ENCODE peak calls at places on chromosome 6, in eight cellular contexts. G is AG04450, A is brain microvascular endothelial cell, I is heart left ventricle, B is epithelial cell of esophagus, J is sigmoid colon, R is WERI-Rb-1, X is lower leg skin. F is an unnamed sample.

GRCh38 chr6:15505463-15505918 is 157.3 kb downstream of the DTNBP1 start:
- DNase-seq in G (no peak), A (no peak), R (no peak), X (peak), B (no peak), J (peak), I (no peak), F (no peak)

GRCh38 chr6:25172819-25173218 is 106.4 kb upstream of the CARMIL1 start:
- DNase-seq in J (no peak), G (peak), X (no peak), A (peak), B (peak), R (no peak), I (no peak), F (peak)

GRCh38 chr6:138467901-138468300 is 31.4 kb downstream of the NHSL1 start:
- DNase-seq in X (no peak), J (no peak), G (no peak), I (no peak), A (peak), B (peak), R (no peak), F (no peak)

GRCh38 chr6:83153958-83154357 is 39.1 kb downstream of the PGM3 start:
- DNase-seq in R (no peak), B (no peak), X (no peak), G (no peak), A (no peak), J (no peak), I (no peak), F (no peak)

GRCh38 chr6:51644426-51644825 is 443.0 kb downstream of the PKHD1 start:
- DNase-seq in J (no peak), I (no peak), B (peak), G (no peak), X (no peak), R (no peak), A (no peak), F (no peak)

GRCh38 chr6:36383608-36384007 is 3.9 kb downstream of the ETV7 start:
- DNase-seq in X (no peak), G (no peak), I (no peak), B (peak), R (no peak), A (no peak), J (peak), F (no peak)

GRCh38 chr6:6688951-6689350 is 100.4 kb downstream of the LY86 start:
- DNase-seq in R (no peak), X (peak), I (no peak), G (no peak), J (no peak), A (no peak), B (no peak), F (no peak)

GRCh38 chr6:3222506-3223038 is 4.9 kb downstream of the TUBB2B start:
- DNase-seq in B (no peak), R (no peak), G (no peak), I (no peak), J (no peak), X (peak), A (no peak), F (no peak)

GRCh38 chr6:163679012-163679660 is 264.6 kb downstream of the QKI start:
- DNase-seq in A (no peak), R (no peak), G (no peak), B (no peak), I (no peak), X (no peak), J (no peak), F (no peak)

GRCh38 chr6:3777695-3778461 is 26.4 kb upstream of the PXDC1 start:
- DNase-seq in B (peak), X (peak), J (no peak), G (no peak), R (no peak), I (no peak), A (no peak), F (no peak)

GRCh38 chr6:56440551-56440981 is 193.2 kb upstream of the COL21A1 start:
- DNase-seq in J (no peak), A (no peak), I (no peak), G (no peak), R (no peak), X (no peak), B (peak), F (no peak)

GRCh38 chr6:30819287-30819917 is 64.9 kb upstream of the DDR1 start:
- DNase-seq in X (no peak), A (no peak), I (no peak), G (no peak), J (no peak), R (no peak), B (peak), F (no peak)

GRCh38 chr6:44452725-44453124 is 65.2 kb downstream of the CDC5L start:
- DNase-seq in A (peak), I (no peak), R (no peak), B (peak), X (no peak), G (peak), J (no peak), F (peak)

GRCh38 chr6:33991610-33992009 is 154.3 kb downstream of the GRM4 start:
- DNase-seq in X (peak), B (no peak), R (no peak), G (no peak), A (no peak), J (no peak), I (no peak), F (no peak)

GRCh38 chr6:56649782-56650181 is 7.1 kb upstream of the DST start:
- DNase-seq in G (no peak), X (no peak), B (peak), J (no peak), R (no peak), A (peak), I (no peak), F (peak)

GRCh38 chr6:156963712-156964700 is 186.8 kb downstream of the ARID1B start:
- DNase-seq in B (peak), R (no peak), G (no peak), J (no peak), A (peak), I (no peak), X (no peak), F (peak)

GRCh38 chr6:98828210-98828798 is 6.1 kb upstream of the POU3F2 start:
- DNase-seq in X (no peak), J (no peak), G (no peak), B (no peak), A (no peak), I (no peak), R (no peak), F (no peak)

GRCh38 chr6:25476126-25476525 is 175.9 kb upstream of the SCGN start:
- DNase-seq in X (no peak), I (no peak), R (no peak), J (no peak), B (peak), G (no peak), A (peak), F (no peak)

GRCh38 chr6:127190552-127190951 is 72.1 kb downstream of the RSPO3 start:
- DNase-seq in I (no peak), G (no peak), A (peak), X (no peak), R (no peak), B (peak), J (no peak), F (peak)

GRCh38 chr6:108921547-108922331 is 73.5 kb downstream of the ARMC2 start:
- DNase-seq in A (no peak), X (no peak), I (no peak), G (no peak), J (peak), B (peak), R (no peak), F (peak)

GRCh38 chr6:22411408-22412105 is 114.7 kb upstream of the PRL start:
- DNase-seq in I (no peak), R (no peak), G (no peak), J (no peak), X (no peak), A (no peak), B (no peak), F (peak)

GRCh38 chr6:118320652-118321051 is 227.4 kb upstream of the PLN start:
- DNase-seq in I (no peak), X (no peak), B (no peak), J (no peak), G (no peak), R (no peak), A (no peak), F (peak)

GRCh38 chr6:113122060-113122459 is 735.1 kb upstream of the MARCKS start:
- DNase-seq in B (peak), A (peak), X (no peak), I (peak), G (no peak), J (no peak), R (no peak), F (peak)

DNA sequence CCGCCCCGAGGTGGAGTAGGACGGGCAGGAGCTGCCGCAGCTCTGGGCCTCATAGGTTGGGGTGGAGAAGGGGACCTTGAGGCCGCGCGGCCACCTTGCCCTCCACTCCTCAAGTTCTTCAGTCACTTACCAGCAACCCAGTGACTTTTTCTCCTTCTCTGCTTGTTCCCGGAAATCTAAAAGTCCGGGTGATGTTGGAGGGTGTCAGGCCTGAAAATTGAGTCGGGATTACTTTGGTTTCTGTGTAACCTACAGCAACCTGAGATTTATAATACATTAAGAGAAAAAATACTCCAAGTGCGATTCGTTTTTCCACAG is 338 bp downstream of the RWDD1 start:
- DNase-seq in B (no peak), J (no peak), X (no peak), A (no peak), R (no peak), I (no peak), G (no peak), F (no peak)
- H3K4me3 ChIP-seq in B (peak), J (peak), X (peak), A (peak), R (peak), I (peak), G (peak), F (peak)

GRCh38 chr6:166001359-166001758 is 166.3 kb downstream of the TBXT start:
- DNase-seq in R (no peak), X (no peak), I (no peak), J (no peak), A (no peak), B (no peak), G (no peak), F (no peak)

GRCh38 chr6:166003569-166003968 is 164.1 kb downstream of the TBXT start:
- DNase-seq in R (no peak), G (no peak), X (no peak), J (no peak), I (no peak), B (no peak), A (no peak), F (peak)

GRCh38 chr6:165999279-165999678 is 168.4 kb downstream of the TBXT start:
- DNase-seq in B (no peak), X (no peak), J (no peak), R (no peak), G (no peak), I (no peak), A (no peak), F (no peak)

GRCh38 chr6:165998072-165998471 is 169.6 kb downstream of the TBXT start:
- DNase-seq in X (no peak), J (no peak), B (no peak), R (no peak), A (no peak), I (no peak), G (no peak), F (no peak)
- TF ChIP-seq CTCF in X (no peak), J (no peak), B (no peak), R (no peak), A (no peak), I (no peak), G (no peak), F (no peak)

GRCh38 chr6:137342607-137343186 is 123.5 kb upstream of the IFNGR1 start:
- DNase-seq in R (no peak), J (no peak), B (no peak), A (no peak), I (no peak), X (no peak), G (no peak), F (no peak)
- H3K4me3 ChIP-seq in R (no peak), J (no peak), B (no peak), A (peak), I (peak), X (no peak), G (peak), F (peak)

GRCh38 chr6:170483413-170483812 is 69.7 kb downstream of the PSMB1 start:
- DNase-seq in I (no peak), X (no peak), G (no peak), J (no peak), B (no peak), A (no peak), R (no peak), F (no peak)

GRCh38 chr6:170485159-170485558 is 67.9 kb downstream of the PSMB1 start:
- DNase-seq in A (no peak), J (no peak), X (no peak), R (no peak), G (no peak), B (no peak), I (no peak), F (peak)

GRCh38 chr6:170476360-170476759 is 76.7 kb downstream of the PSMB1 start:
- DNase-seq in X (no peak), B (no peak), I (no peak), R (no peak), J (no peak), G (no peak), A (no peak), F (no peak)

GRCh38 chr6:170475118-170475517 is 78.0 kb downstream of the PSMB1 start:
- DNase-seq in X (no peak), I (no peak), A (no peak), J (no peak), G (no peak), B (no peak), R (no peak), F (no peak)

DNA sequence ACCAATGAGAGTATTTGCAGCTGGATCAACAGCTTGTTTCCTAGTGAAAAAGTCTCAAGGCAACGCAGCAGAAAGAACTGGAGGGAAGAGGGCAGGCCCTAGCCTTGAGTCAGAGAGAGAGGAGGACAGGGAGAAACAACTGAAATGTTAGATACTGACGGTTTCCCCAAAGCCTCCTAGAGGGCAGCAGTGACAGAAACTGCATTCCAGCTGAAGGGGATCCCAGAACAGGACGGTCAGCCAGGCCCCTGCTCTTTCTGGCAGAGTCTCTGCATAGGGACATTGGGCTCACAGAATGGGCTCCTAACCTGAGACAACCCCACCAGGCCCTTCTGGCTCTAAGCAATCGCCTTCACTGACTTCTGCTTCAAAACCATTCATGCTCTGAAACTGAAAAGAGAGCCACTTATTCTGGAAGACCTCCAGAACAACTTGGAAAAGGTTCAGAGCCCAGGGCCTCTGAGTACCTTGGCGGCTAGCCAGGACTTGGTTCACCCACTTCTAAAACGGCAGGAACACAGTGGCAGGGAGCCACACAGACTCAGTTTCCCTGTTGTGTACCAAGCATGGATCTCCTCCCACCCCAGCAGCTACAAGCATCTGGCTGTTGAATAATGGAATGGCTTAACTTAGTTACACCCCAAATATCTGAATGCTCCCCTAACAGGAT is 72.9 kb downstream of the PSMB1 start:
- DNase-seq in X (no peak), G (no peak), J (no peak), A (peak), B (peak), R (no peak), I (peak), F (peak)
- TF ChIP-seq CTCF in X (no peak), G (peak), J (no peak), A (peak), B (peak), R (peak), I (peak), F (peak)

GRCh38 chr6:39366875-39367618 is 44.5 kb upstream of the KCNK16 start:
- DNase-seq in X (no peak), R (no peak), B (no peak), G (no peak), I (no peak), J (no peak), A (peak), F (no peak)
- H3K4me3 ChIP-seq in X (no peak), R (no peak), B (no peak), G (no peak), I (no peak), J (no peak), A (no peak), F (no peak)

GRCh38 chr6:168314948-168315347 is 4.6 kb downstream of the DACT2 start:
- DNase-seq in R (no peak), X (peak), I (no peak), A (no peak), J (no peak), G (no peak), B (peak), F (peak)
- TF ChIP-seq CTCF in R (peak), X (no peak), I (no peak), A (no peak), J (peak), G (no peak), B (peak), F (peak)

DNA sequence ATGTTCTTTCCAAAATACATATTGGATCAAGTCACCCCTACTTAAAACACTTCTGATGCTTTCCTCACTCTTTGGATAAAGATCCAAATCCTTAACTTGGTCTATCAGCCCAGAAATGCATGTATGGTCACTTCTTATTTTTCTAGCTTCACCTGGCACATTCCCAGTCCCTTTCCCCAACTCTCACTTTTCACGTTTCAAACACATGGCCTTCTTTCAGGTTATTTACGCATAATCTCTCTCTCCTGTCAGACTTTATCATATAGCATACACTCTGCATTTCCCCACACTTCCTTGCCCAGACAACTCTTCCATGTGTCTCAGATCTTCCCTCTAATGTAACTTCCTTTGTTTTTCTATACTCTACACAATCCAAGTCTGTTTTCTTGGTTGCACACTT is 12.8 kb downstream of the PHIP start:
- DNase-seq in J (no peak), A (no peak), R (no peak), G (no peak), B (no peak), X (no peak), I (no peak), F (no peak)
- H3K4me3 ChIP-seq in J (no peak), A (no peak), R (no peak), G (no peak), B (no peak), X (no peak), I (no peak), F (no peak)

DNA sequence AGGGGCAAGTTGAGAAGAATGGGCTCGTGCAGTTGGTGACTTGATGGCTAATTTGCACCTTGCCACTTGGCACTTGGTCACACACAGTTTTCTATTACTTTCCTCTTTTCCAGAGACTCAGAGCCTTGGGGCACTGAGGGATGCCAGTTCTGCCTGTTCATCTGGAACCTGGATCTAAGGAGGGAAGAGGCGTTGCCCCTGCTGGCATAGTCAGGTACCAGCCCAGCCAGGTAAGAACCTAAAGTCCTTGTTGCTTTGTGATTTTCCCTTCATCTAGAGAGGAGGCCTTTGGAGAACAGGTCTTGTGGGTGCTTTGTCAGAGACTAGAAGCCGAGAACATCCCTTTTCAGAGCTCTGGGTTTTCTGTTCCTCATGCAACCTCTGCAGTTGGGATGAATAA is 11.3 kb downstream of the SYTL3 start:
- DNase-seq in I (no peak), B (peak), J (peak), G (no peak), A (no peak), X (no peak), R (no peak), F (no peak)
- TF ChIP-seq CTCF in I (no peak), B (peak), J (no peak), G (no peak), A (no peak), X (no peak), R (peak), F (no peak)

GRCh38 chr6:32977953-32978324 is 9.5 kb downstream of the BRD2 start:
- DNase-seq in B (no peak), X (no peak), J (no peak), R (no peak), G (no peak), A (no peak), I (no peak), F (no peak)
- H3K4me3 ChIP-seq in B (no peak), X (no peak), J (no peak), R (no peak), G (no peak), A (no peak), I (no peak), F (no peak)

F was measured in fibroblast of villous mesenchyme.